ENCODE peak calls at places on chromosomes 16 and 17, in five cellular contexts. N is neuronal stem cell, R is H1, O is trophoblast cell, K is H9. U is an unnamed sample.

GRCh38 chr16:27641260-27641659 is 91.3 kb downstream of the KATNIP start:
- DNase-seq in N (no peak), R (no peak), O (no peak), K (no peak), U (no peak)

GRCh38 chr16:84741351-84741791 is 41.6 kb downstream of the USP10 start:
- DNase-seq in N (no peak), R (no peak), O (no peak), K (no peak), U (peak)

GRCh38 chr16:24156777-24157176 is 99.4 kb upstream of the CACNG3 start:
- DNase-seq in N (no peak), R (no peak), O (no peak), K (no peak), U (no peak)

GRCh38 chr16:87127061-87127765 is 190.0 kb downstream of the C16orf95 start:
- DNase-seq in N (no peak), R (no peak), O (peak), K (no peak), U (peak)

GRCh38 chr17:18038149-18038850 is 668 bp downstream of the ATPAF2 start:
- DNase-seq in N (no peak), R (no peak), O (no peak), K (no peak), U (peak)

GRCh38 chr17:79833744-79834574 is 5.3 kb downstream of the CBX4 start:
- DNase-seq in N (no peak), R (peak), O (no peak), K (peak), U (no peak)

GRCh38 chr16:66408181-66409048 is 18.7 kb upstream of the BEAN1 start:
- DNase-seq in N (no peak), R (no peak), O (peak), K (no peak), U (peak)

GRCh38 chr17:19644493-19645210 is 3.9 kb upstream of the ALDH3A2 start:
- DNase-seq in N (no peak), R (no peak), O (peak), K (no peak), U (no peak)

GRCh38 chr17:80086081-80086480 is 15.3 kb upstream of the GAA start:
- DNase-seq in N (no peak), R (no peak), O (no peak), K (no peak), U (no peak)

GRCh38 chr16:11535494-11535893 is 51.2 kb downstream of the LITAF start:
- DNase-seq in N (no peak), R (no peak), O (no peak), K (no peak), U (no peak)

GRCh38 chr17:83200746-83201145 is 121.3 kb downstream of the METRNL start:
- DNase-seq in N (no peak), R (no peak), O (no peak), K (no peak), U (no peak)

GRCh38 chr17:4609761-4610160 is 25.4 kb downstream of the SMTNL2 start:
- DNase-seq in N (no peak), R (no peak), O (no peak), K (no peak), U (no peak)
- H2BK12ac ChIP-seq in N (no peak), R (no peak), O (no peak), K (no peak), U (no peak)

DNA sequence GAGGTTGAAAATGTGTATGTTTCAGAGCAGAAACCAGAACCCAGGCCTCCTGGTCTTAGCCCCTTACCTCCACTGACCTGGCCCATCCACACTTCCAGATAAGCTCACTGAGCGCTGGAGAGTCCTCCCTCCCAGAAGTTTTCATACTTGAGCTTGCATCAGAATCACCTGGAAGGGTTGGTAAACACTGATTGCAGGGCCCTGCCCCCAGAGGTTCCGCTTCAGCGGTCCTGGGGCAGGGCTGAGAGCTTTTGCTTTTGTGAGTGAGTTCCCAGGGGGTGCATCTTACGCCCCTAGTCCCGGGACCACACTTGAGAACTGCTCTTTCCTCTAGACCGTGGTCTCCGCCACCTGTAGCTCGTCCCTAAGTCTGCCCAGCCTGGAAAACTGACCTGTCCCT is 20.6 kb downstream of the TTYH2 start:
- DNase-seq in N (no peak), R (no peak), O (no peak), K (no peak), U (no peak)
- H2BK12ac ChIP-seq in N (no peak), R (no peak), O (no peak), K (no peak), U (no peak)

DNA sequence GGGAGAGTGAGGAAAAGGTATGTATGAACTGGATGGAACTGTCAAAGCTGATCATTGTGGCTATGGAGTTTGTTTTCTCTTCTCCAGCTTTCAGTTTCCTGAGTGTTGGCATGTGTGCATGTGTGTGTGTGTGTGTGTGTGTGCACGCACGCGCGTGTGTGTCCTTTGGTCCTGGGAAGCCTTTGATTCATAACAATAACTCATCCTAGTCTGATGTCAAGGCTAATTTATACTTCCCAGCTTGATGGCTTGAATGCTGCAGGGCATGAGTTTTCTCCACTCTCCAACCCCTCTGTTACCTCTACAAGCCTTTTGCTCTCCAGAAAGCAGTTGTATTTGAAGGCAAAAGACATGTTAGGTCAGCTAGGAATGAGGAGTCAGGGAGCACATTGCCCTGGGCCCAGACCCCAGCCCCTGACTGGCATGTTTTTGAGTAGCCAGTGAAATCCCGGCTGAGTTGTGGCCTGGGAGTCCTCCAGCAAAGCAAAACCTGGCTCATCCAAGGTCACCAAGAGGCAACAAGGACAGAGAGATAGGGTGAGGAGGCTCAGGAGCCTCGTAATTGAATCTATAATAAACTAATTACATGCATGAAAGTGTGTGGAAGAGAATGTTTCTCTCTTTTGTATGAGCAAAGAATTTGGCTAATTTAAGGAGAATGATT is 8.9 kb upstream of the CDC42EP4 start:
- DNase-seq in N (no peak), R (no peak), O (no peak), K (peak), U (no peak)
- H2BK12ac ChIP-seq in N (no peak), R (no peak), O (no peak), K (no peak), U (no peak)

GRCh38 chr17:31443386-31443785 is 51.9 kb downstream of the RAB11FIP4 start:
- DNase-seq in N (no peak), R (no peak), O (no peak), K (no peak), U (no peak)
- H2BK12ac ChIP-seq in N (no peak), R (no peak), O (no peak), K (no peak), U (no peak)

GRCh38 chr17:31523862-31524730 is 132.6 kb downstream of the RAB11FIP4 start:
- DNase-seq in N (no peak), R (no peak), O (no peak), K (peak), U (no peak)

GRCh38 chr17:31522987-31523495 is 131.6 kb downstream of the RAB11FIP4 start:
- DNase-seq in N (no peak), R (no peak), O (no peak), K (peak), U (no peak)

GRCh38 chr17:31518478-31518877 is 127.0 kb downstream of the RAB11FIP4 start:
- DNase-seq in N (no peak), R (no peak), O (no peak), K (no peak), U (no peak)

GRCh38 chr17:31522284-31522931 is 130.9 kb downstream of the RAB11FIP4 start:
- DNase-seq in N (no peak), R (no peak), O (no peak), K (no peak), U (no peak)

DNA sequence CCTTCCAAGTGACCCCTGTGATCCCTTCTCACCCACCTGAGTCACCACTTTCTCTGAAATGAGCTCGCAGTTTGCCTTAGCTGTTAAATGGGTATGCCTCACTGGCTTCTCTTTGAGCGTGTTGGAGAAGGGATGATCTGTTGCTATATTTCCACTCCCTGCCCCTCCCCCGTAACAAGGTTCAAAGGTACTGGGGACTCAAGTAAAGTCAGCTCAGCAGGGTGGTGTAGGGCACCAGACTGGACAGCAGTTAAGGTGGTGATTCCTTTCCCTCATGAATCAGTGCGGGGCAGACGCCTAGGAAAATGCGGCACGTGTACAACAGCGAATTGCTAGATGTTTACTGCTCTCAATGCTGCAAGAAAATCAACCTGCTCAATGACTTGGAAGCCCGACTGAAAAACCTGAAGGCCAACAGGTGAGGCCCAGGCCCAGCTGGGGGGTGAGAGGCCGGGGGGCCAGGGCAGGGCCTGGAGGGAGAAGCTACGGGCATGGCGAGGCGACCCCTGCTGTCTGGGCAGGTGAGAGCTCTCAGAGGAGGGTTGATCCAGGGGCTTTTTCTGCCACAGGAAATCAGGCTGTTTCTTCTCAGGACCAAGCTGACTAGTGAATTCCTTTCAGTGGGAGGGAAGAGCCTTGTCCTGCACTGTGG is 130.3 kb downstream of the RAB11FIP4 start:
- DNase-seq in N (no peak), R (no peak), O (no peak), K (no peak), U (no peak)
- H2BK12ac ChIP-seq in N (no peak), R (no peak), O (no peak), K (no peak), U (no peak)

GRCh38 chr16:69865701-69866100 is 85.4 kb upstream of the CLEC18A start:
- DNase-seq in N (no peak), R (no peak), O (peak), K (no peak), U (peak)
- H2BK12ac ChIP-seq in N (no peak), R (no peak), O (no peak), K (no peak), U (no peak)

U was measured in mesenchymal stem cell.